ENCODE peak calls at places on chromosomes 6 and 20, in four cellular contexts. S is tibial nerve; I is CD4-positive, CD25-positive, alpha-beta regulatory T cell; N is astrocyte. F is an unnamed sample. For H3K4me1, the result is how much of the 10 kb centered on the place peaks cover.

GRCh38 chr6:96610019-96610418 is 47.1 kb downstream of the FHL5 start:
- DNase-seq in S (no peak), I (no peak), N (no peak), F (no peak)

GRCh38 chr20:32348207-32348606 is 9.9 kb upstream of the ASXL1 start:
- DNase-seq in S (no peak), I (no peak), N (no peak), F (no peak)

GRCh38 chr20:24533449-24533848 is 64.0 kb downstream of the SYNDIG1 start:
- DNase-seq in S (no peak), I (no peak), N (no peak), F (no peak)

GRCh38 chr6:166569206-166569605 is 17.3 kb downstream of the RAMACL start:
- DNase-seq in S (no peak), I (no peak), N (no peak), F (no peak)

GRCh38 chr6:157025459-157025858 is 248.3 kb downstream of the ARID1B start:
- DNase-seq in S (no peak), I (no peak), N (peak), F (no peak)

GRCh38 chr20:20226554-20226953 is 141.3 kb upstream of the INSM1 start:
- DNase-seq in S (no peak), I (no peak), N (no peak), F (no peak)

GRCh38 chr20:55333798-55334197 is 671.5 kb downstream of the CBLN4 start:
- DNase-seq in S (no peak), I (no peak), N (no peak), F (no peak)

GRCh38 chr20:15144911-15145310 is 807.5 kb upstream of the FLRT3 start:
- DNase-seq in S (no peak), I (no peak), N (no peak), F (no peak)

GRCh38 chr6:5497896-5498578 is 236.7 kb downstream of the FARS2 start:
- DNase-seq in S (no peak), I (no peak), N (peak), F (no peak)

GRCh38 chr6:47145212-47145611 is 103.1 kb upstream of the ADGRF1 start:
- DNase-seq in S (no peak), I (no peak), N (peak), F (no peak)

GRCh38 chr6:68114648-68115047 is 520.4 kb upstream of the ADGRB3 start:
- DNase-seq in S (no peak), I (no peak), N (no peak), F (no peak)

GRCh38 chr6:13614126-13614925 is 809 bp upstream of the NOL7 start:
- DNase-seq in S (no peak), I (peak), N (no peak), F (no peak)

GRCh38 chr6:45420909-45421699 is 43.4 kb upstream of the SUPT3H start:
- DNase-seq in S (no peak), I (no peak), N (no peak), F (no peak)

GRCh38 chr6:34671362-34671761 is 25.2 kb downstream of the ILRUN start:
- DNase-seq in S (no peak), I (no peak), N (no peak), F (no peak)

GRCh38 chr20:24964518-24964838 is 15.4 kb downstream of the CST7 start:
- DNase-seq in S (no peak), I (no peak), N (no peak), F (no peak)

GRCh38 chr6:16760536-16761468 is at the start of gene ATXN1:
- DNase-seq in S (peak), I (peak), N (no peak), F (no peak)

GRCh38 chr6:152669894-152670293 is 27.8 kb upstream of the MYCT1 start:
- DNase-seq in S (no peak), I (no peak), N (peak), F (no peak)

GRCh38 chr6:126614642-126615504 is 275.0 kb downstream of the CENPW start:
- DNase-seq in S (no peak), I (no peak), N (no peak), F (peak)

GRCh38 chr20:40532103-40532502 is 156.9 kb downstream of the MAFB start:
- DNase-seq in S (no peak), I (no peak), N (no peak), F (peak)

GRCh38 chr6:145506554-145506953 is 228.8 kb downstream of the EPM2A start:
- DNase-seq in S (no peak), I (no peak), N (no peak), F (no peak)

GRCh38 chr6:52176550-52176949 is 9.6 kb upstream of the IL17A start:
- DNase-seq in S (no peak), I (no peak), N (no peak), F (no peak)

GRCh38 chr20:50467618-50468373 is 42.4 kb upstream of the PTPN1 start:
- DNase-seq in S (no peak), I (no peak), N (peak), F (no peak)

GRCh38 chr6:63121166-63121565 is 90.1 kb upstream of the FKBP1C start:
- DNase-seq in S (no peak), I (no peak), N (no peak), F (peak)

GRCh38 chr6:26243742-26244141 is 121.3 kb upstream of the BTN3A2 start:
- DNase-seq in S (no peak), I (no peak), N (no peak), F (no peak)

GRCh38 chr6:54002118-54002517 is 109.1 kb upstream of the MLIP start:
- DNase-seq in S (no peak), I (no peak), N (peak), F (no peak)

GRCh38 chr20:49877254-49877990 is 37.9 kb downstream of the SPATA2 start:
- DNase-seq in S (no peak), I (no peak), N (peak), F (no peak)

GRCh38 chr6:56804996-56805395 is 149.9 kb upstream of the BEND6 start:
- DNase-seq in S (no peak), I (no peak), N (peak), F (no peak)

GRCh38 chr6:167295495-167296292 is 4.6 kb downstream of the UNC93A start:
- DNase-seq in S (no peak), I (no peak), N (no peak), F (no peak)

GRCh38 chr6:10409766-10410209 is 5.1 kb downstream of the TFAP2A start:
- DNase-seq in S (no peak), I (no peak), N (no peak), F (no peak)

GRCh38 chr6:5968817-5969726 is 37.7 kb downstream of the NRN1 start:
- DNase-seq in S (peak), I (no peak), N (peak), F (no peak)

GRCh38 chr20:37927410-37928048 is 24.6 kb downstream of the VSTM2L start:
- DNase-seq in S (no peak), I (no peak), N (no peak), F (no peak)

GRCh38 chr20:47677314-47678129 is 107.8 kb downstream of the SULF2 start:
- DNase-seq in S (no peak), I (peak), N (peak), F (peak)

GRCh38 chr6:3348821-3349220 is 90.1 kb downstream of the PSMG4 start:
- DNase-seq in S (no peak), I (no peak), N (no peak), F (no peak)

GRCh38 chr6:5334341-5334740 is 73.0 kb downstream of the FARS2 start:
- DNase-seq in S (no peak), I (no peak), N (peak), F (no peak)

GRCh38 chr20:3686867-3687321 is 5.1 kb upstream of the ADAM33 start:
- DNase-seq in S (peak), I (no peak), N (peak), F (no peak)

GRCh38 chr6:112253505-112253841 is 894 bp downstream of the LAMA4 start:
- DNase-seq in S (no peak), I (no peak), N (no peak), F (no peak)
- H3K4me3 ChIP-seq in S (peak), I (no peak), N (peak), F (peak)

GRCh38 chr6:72787521-72788031 is 165.7 kb downstream of the KCNQ5 start:
- DNase-seq in S (no peak), I (no peak), N (peak), F (peak)
- H3K4me1 ChIP-seq in S (under half), I (under half), N (under half), F (under half)

GRCh38 chr6:44245391-44245911 is 1.4 kb upstream of the HSP90AB1 start:
- DNase-seq in S (no peak), I (no peak), N (no peak), F (no peak)
- H3K4me3 ChIP-seq in S (peak), I (no peak), N (peak), F (peak)

GRCh38 chr6:168988801-168989200 is 264.8 kb downstream of the THBS2 start:
- DNase-seq in S (peak), I (no peak), N (peak), F (no peak)
- H3K4me1 ChIP-seq in S (under half), I (under half), N (under half), F (under half)

DNA sequence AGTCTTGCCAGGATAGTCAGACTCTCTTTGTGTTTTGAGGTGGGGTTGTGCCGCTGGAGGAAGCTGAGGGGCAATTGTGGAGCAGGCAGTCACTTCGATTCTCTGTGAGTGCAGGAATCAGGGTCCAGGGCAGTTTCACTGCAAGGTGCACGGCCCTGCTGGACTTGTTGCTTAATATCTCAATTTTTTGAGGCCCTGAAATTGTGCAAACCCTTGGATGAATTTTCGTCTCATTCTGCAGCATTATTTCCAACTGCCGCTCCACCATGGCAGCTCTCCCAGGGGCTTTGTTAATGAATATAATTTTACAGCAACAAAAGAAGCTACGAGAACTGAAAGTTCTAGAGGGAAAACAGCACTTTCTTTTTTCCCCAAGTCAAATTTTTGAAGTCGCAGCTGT is 531.9 kb downstream of the QKI start:
- DNase-seq in S (peak), I (no peak), N (no peak), F (no peak)
- H3K4me3 ChIP-seq in S (peak), I (no peak), N (no peak), F (no peak)

GRCh38 chr6:32109765-32110160 is 625 bp upstream of the TNXB start:
- DNase-seq in S (no peak), I (no peak), N (no peak), F (no peak)
- H3K4me1 ChIP-seq in S (half or more), I (under half), N (under half), F (under half)

DNA sequence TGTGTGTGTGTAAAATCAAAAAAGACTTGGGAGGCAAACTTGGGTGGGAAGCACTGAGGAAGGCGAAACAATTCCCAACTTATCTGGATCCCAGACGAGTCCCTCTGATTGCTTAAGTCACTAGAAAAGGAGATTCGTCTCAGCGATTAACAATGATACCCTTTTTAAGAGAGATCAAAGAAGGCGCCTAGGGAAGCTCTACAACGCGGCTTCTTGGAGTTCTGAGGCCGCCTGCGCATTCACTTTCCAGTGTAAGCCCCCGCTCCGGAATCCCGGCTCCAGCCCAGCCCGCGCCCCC is 8.7 kb upstream of the TBX18 start:
- DNase-seq in S (no peak), I (no peak), N (no peak), F (no peak)
- H3K4me3 ChIP-seq in S (peak), I (no peak), N (peak), F (peak)

DNA sequence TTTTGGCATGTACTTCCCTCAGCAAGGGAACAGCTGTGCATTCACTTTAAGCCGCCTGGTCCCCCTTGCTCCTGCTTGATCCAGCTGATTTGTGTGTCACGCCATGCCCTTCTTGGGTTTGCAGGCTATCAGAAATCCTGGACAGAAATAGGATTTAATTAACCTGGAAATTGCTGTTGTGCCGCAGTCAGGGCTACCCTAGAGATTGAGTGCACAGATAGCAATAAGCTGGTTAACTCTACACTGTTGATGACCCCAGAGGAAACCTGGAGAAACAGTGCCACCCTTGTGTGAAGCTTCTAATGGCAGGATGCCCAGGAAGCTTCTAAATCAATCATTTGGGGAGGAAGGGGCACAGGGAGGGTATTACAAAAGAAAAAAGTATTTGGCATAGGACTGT is 199.0 kb downstream of the JARID2 start:
- DNase-seq in S (no peak), I (no peak), N (no peak), F (no peak)
- H3K4me1 ChIP-seq in S (under half), I (under half), N (under half), F (under half)

DNA sequence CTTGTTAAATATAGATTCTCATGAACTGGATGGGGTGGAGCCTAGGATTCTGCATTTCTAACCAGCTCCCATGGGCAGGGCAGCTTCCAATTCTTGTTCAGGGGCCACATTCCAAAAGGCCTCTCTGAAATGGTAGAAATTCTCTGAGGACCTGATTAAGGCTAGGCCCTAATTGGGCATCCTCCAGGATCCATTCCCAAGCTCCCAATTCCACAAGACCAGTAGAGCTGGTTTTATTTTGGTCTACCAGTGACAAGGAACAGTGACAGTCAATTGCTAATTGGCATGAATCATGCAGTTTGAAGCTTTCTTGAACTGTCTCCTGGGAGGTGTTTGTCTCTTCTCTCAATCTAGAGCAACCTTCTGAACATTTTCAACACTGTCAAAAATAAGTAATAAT is 3.0 kb downstream of the THBD start:
- DNase-seq in S (no peak), I (no peak), N (no peak), F (no peak)
- H3K4me3 ChIP-seq in S (no peak), I (no peak), N (peak), F (no peak)

DNA sequence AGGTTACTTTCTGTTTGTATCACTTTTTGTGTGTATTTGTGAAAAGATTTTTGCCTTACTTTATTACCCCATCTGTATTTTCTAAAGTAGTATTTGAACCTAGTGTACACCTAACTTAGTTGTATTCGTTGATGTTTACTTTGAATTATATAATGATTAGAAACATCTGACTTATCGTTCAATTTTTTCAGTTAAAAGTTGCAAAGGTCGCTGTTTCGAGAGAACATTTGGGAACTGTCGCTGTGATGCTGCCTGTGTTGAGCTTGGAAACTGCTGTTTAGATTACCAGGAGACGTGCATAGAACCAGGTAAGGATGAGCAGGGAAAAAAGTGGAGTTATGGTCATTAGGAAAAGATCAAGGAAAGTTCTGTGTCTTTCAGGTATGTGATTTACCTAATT is 42.0 kb downstream of the ENPP1 start:
- DNase-seq in S (no peak), I (no peak), N (no peak), F (no peak)
- H3K4me1 ChIP-seq in S (under half), I (under half), N (under half), F (under half)

F was measured in iPS DF 6.9.